ENCODE peak calls at places on chromosomes 16 and 17, in nine cellular contexts. U is CD8-positive, alpha-beta T cell; M is H9; X is PC-9; Q is colonic mucosa; P is fibroblast of the aortic adventitia; Z is heart right ventricle; D is endothelial cell; E is H1. O is an unnamed sample.

GRCh38 chr17:17191346-17191792 is 14.8 kb downstream of the PLD6 start:
- DNase-seq in U (no peak), D (no peak), Q (no peak), X (no peak), P (peak), M (no peak), Z (peak), E (no peak), O (peak)

GRCh38 chr16:77745972-77746371 is 23.7 kb downstream of the NUDT7 start:
- DNase-seq in P (peak), X (no peak), Q (no peak), M (no peak), Z (no peak), E (no peak), U (no peak), D (no peak), O (peak)

GRCh38 chr17:50289268-50289667 is 15.0 kb downstream of the TMEM92 start:
- DNase-seq in P (peak), Q (no peak), M (no peak), E (no peak), U (no peak), Z (no peak), D (no peak), X (no peak), O (peak)

GRCh38 chr17:43825567-43825966 is 7.4 kb downstream of the MPP3 start:
- DNase-seq in P (no peak), M (no peak), U (no peak), X (no peak), Z (no peak), D (no peak), E (no peak), Q (no peak), O (no peak)

GRCh38 chr16:31700200-31700529 is 172.5 kb downstream of the AHSP start:
- DNase-seq in U (no peak), Z (no peak), Q (no peak), E (no peak), P (no peak), X (peak), D (no peak), M (peak), O (no peak)

GRCh38 chr17:9346296-9346926 is 229.2 kb downstream of the STX8 start:
- DNase-seq in X (no peak), M (no peak), P (no peak), U (no peak), Q (no peak), Z (no peak), D (no peak), E (no peak), O (peak)

GRCh38 chr16:82510041-82510440 is 116.7 kb upstream of the CDH13 start:
- DNase-seq in Z (no peak), D (no peak), M (no peak), X (no peak), U (no peak), Q (no peak), E (no peak), P (no peak), O (no peak)

GRCh38 chr16:2813661-2814288 is 3.3 kb upstream of the PRSS21 start:
- DNase-seq in P (no peak), X (no peak), Q (no peak), M (no peak), E (no peak), Z (no peak), D (no peak), U (no peak), O (no peak)

GRCh38 chr17:71938340-71939010 is 182.3 kb upstream of the SOX9 start:
- DNase-seq in E (no peak), Q (no peak), X (no peak), M (no peak), D (no peak), Z (peak), P (no peak), U (no peak), O (no peak)

GRCh38 chr17:5508855-5509254 is 22.5 kb downstream of the MIS12 start:
- DNase-seq in U (no peak), Z (no peak), M (peak), P (peak), X (no peak), D (no peak), E (no peak), Q (no peak), O (no peak)

GRCh38 chr17:35808962-35809854 is at the start of gene TAF15:
- DNase-seq in E (peak), X (peak), U (peak), Q (peak), P (peak), Z (peak), M (peak), D (peak), O (peak)

GRCh38 chr16:2532494-2533141 is 1.4 kb upstream of the CEMP1 start:
- DNase-seq in P (peak), U (peak), Z (peak), Q (peak), D (no peak), X (peak), M (peak), E (peak), O (peak)

GRCh38 chr16:66511615-66512500 is 38.1 kb downstream of the TK2 start:
- DNase-seq in U (no peak), E (peak), Z (no peak), P (peak), D (no peak), X (peak), Q (no peak), M (peak), O (peak)

GRCh38 chr17:69672924-69673323 is 258.4 kb downstream of the MAP2K6 start:
- DNase-seq in D (no peak), Z (no peak), M (no peak), U (no peak), P (peak), X (peak), Q (no peak), E (no peak), O (peak)

GRCh38 chr16:17177242-17177967 is 293.4 kb downstream of the XYLT1 start:
- DNase-seq in Z (no peak), E (no peak), Q (no peak), M (no peak), X (no peak), U (no peak), D (no peak), P (peak), O (peak)

GRCh38 chr16:55257971-55258613 is 65.9 kb upstream of the IRX6 start:
- DNase-seq in M (peak), P (peak), Q (peak), E (peak), U (no peak), Z (peak), X (no peak), D (peak), O (peak)

GRCh38 chr17:72699566-72699965 is 392.9 kb downstream of the SLC39A11 start:
- DNase-seq in X (no peak), D (no peak), U (no peak), P (peak), Z (no peak), M (no peak), E (no peak), Q (no peak), O (peak)

GRCh38 chr17:82860606-82861392 is 21.0 kb upstream of the ZNF750 start:
- DNase-seq in Q (no peak), D (no peak), Z (no peak), X (no peak), E (no peak), U (no peak), M (no peak), P (no peak), O (no peak)

GRCh38 chr16:54284319-54284930 is 2.2 kb downstream of the IRX3 start:
- DNase-seq in U (no peak), E (peak), P (no peak), Z (no peak), X (no peak), M (peak), Q (no peak), D (peak), O (no peak)

GRCh38 chr17:55005520-55005919 is 37.0 kb downstream of the STXBP4 start:
- DNase-seq in Z (no peak), M (peak), Q (no peak), X (no peak), E (no peak), D (no peak), P (peak), U (no peak), O (peak)

GRCh38 chr17:80146121-80147034 is 550 bp downstream of the EIF4A3 start:
- DNase-seq in Q (peak), U (peak), X (no peak), P (peak), E (no peak), D (peak), M (no peak), Z (no peak), O (no peak)

GRCh38 chr17:74750327-74751069 is 2.1 kb downstream of the NHERF1 start:
- DNase-seq in M (no peak), Q (peak), U (no peak), X (peak), E (no peak), D (no peak), Z (no peak), P (no peak), O (no peak)

GRCh38 chr16:68259007-68259406 is 5.3 kb upstream of the SLC7A6 start:
- DNase-seq in E (no peak), M (no peak), U (no peak), Z (no peak), X (no peak), Q (no peak), P (no peak), D (no peak), O (no peak)

GRCh38 chr16:85839681-85840240 is 40.3 kb downstream of the COX4I1 start:
- DNase-seq in M (no peak), X (no peak), Z (no peak), E (no peak), Q (no peak), P (no peak), D (no peak), U (no peak), O (no peak)

GRCh38 chr17:46876353-46876887 is 25.0 kb downstream of the WNT9B start:
- DNase-seq in P (no peak), Q (peak), Z (no peak), D (peak), U (no peak), M (peak), E (peak), X (peak), O (no peak)

GRCh38 chr17:16374129-16374528 is 6.8 kb upstream of the UBB start:
- DNase-seq in U (no peak), Q (peak), X (no peak), M (no peak), Z (no peak), E (no peak), D (no peak), P (peak), O (peak)

GRCh38 chr16:3030128-3030871 is 6.4 kb downstream of the BICDL2 start:
- DNase-seq in Q (no peak), M (no peak), E (peak), P (no peak), U (no peak), Z (no peak), X (no peak), D (no peak), O (no peak)

GRCh38 chr17:2222901-2223616 is 80.5 kb downstream of the SMG6 start:
- DNase-seq in M (no peak), E (no peak), X (no peak), P (peak), Z (peak), Q (peak), U (peak), D (no peak), O (peak)

GRCh38 chr16:29743827-29744531 is 1.8 kb downstream of the C16orf54 start:
- DNase-seq in Z (no peak), U (no peak), P (no peak), X (no peak), Q (peak), E (peak), D (no peak), M (no peak), O (no peak)

GRCh38 chr16:30740364-30741251 is 7.6 kb upstream of the PHKG2 start:
- DNase-seq in P (peak), U (no peak), E (no peak), Z (peak), X (peak), Q (peak), D (no peak), M (peak), O (peak)

GRCh38 chr16:22300427-22301071 is 3.3 kb downstream of the POLR3E start:
- DNase-seq in D (peak), Z (peak), Q (peak), X (no peak), M (peak), E (peak), U (peak), P (peak), O (peak)

GRCh38 chr17:42286411-42287295 is 1.6 kb upstream of the STAT5A start:
- DNase-seq in X (no peak), M (peak), P (no peak), Z (no peak), Q (peak), E (no peak), D (no peak), U (no peak), O (peak)

GRCh38 chr16:29290631-29291247 is 115.8 kb downstream of the NPIPB11 start:
- DNase-seq in X (peak), E (peak), P (peak), U (peak), Q (peak), D (peak), M (peak), Z (peak), O (peak)

GRCh38 chr17:21375757-21376584 is at the start of gene KCNJ12:
- DNase-seq in U (no peak), Z (no peak), E (no peak), X (no peak), Q (no peak), M (peak), P (no peak), D (no peak), O (no peak)

GRCh38 chr17:83006515-83007455 is 72.6 kb upstream of the METRNL start:
- DNase-seq in Q (no peak), X (no peak), D (no peak), Z (no peak), M (no peak), E (no peak), U (no peak), P (peak), O (no peak)

GRCh38 chr17:61425682-61426481 is 26.2 kb downstream of the TBX2 start:
- DNase-seq in Z (no peak), M (peak), X (no peak), D (no peak), E (peak), U (no peak), Q (no peak), P (no peak), O (no peak)

GRCh38 chr16:27174007-27174406 is 29.3 kb upstream of the KDM8 start:
- DNase-seq in Z (no peak), Q (no peak), D (no peak), U (peak), M (no peak), P (no peak), X (no peak), E (no peak), O (no peak)

DNA sequence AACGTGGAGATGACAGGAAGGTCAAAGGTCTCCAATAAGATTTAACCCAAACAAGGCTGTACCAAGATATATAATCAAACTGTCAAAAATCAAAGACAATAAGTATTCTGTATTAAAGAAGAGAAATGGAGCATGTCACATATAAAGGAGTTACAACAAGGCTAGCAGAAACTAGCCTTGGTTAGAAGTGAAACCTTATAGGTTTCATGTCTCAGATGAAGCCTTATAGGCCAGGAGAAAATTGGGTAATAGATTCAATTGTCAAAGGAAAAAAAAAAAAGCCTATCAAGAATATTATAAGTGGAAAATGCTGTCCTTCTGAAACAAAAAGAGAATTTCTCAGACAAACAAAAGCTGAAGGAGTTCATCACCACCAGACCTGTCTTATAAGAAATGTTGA is 419.4 kb downstream of the CDH11 start:
- DNase-seq in X (no peak), U (no peak), P (no peak), Z (no peak), E (no peak), D (no peak), M (no peak), Q (no peak), O (no peak)
- TF ChIP-seq CTCF in X (no peak), U (no peak), P (no peak), Z (no peak), E (no peak), D (no peak), M (no peak), Q (no peak), O (no peak)

GRCh38 chr16:71501562-71501961 is 12.4 kb upstream of the ZNF19 start:
- DNase-seq in E (no peak), D (no peak), P (no peak), Q (no peak), Z (no peak), M (no peak), U (no peak), X (no peak), O (no peak)
- TF ChIP-seq CTCF in E (peak), D (no peak), P (no peak), Q (no peak), Z (no peak), M (no peak), U (no peak), X (no peak), O (no peak)

GRCh38 chr17:45648642-45649041 is 135.5 kb upstream of the CRHR1 start:
- DNase-seq in P (no peak), Q (no peak), Z (no peak), M (peak), D (peak), E (peak), U (no peak), X (no peak), O (no peak)
- TF ChIP-seq CTCF in P (no peak), Q (no peak), Z (no peak), M (peak), D (peak), E (peak), U (no peak), X (no peak), O (peak)

GRCh38 chr16:25256821-25257503 is 683 bp downstream of the ZKSCAN2 start:
- DNase-seq in Z (peak), D (peak), X (no peak), U (no peak), E (no peak), P (peak), M (peak), Q (peak), O (no peak)
- TF ChIP-seq CTCF in Z (no peak), D (no peak), X (no peak), U (no peak), E (no peak), P (peak), M (peak), Q (no peak), O (no peak)

DNA sequence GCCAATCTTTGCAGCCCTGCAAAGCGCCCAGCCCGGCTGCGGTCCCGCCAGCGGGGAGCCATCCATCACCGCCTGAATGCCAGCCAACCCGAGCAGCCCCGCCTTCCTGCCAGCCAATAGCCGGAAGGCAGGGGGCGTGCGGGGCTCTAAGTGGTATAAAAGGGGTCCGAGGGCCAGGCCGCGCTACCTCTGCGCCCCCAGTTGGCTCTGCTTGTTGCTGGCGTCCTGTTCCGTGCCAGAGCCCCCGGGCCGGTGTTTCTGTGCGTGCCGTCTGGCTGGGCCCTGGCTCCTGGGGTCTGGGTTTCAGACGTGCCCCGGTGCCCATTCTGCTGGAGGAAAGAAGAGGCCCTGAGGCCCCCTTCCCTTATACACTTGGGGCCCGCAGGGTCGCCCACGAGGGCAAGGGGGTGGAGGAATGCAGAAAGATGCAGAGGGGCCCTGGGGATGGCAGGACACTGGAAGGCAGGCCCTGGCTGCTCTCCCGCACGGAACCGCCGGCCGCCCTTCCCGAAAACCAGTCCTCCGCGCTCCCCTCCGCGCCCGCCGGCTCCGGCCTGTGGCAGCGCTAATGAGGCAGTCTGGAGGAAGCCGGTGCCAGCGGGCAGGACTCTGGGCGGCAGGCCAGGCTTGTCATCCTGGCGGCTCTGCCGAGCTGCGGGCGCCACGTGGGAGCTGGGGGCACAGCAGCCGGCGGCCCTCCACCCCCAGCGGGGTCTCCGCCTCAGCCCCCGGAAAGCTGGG is 14.0 kb downstream of the COPZ2 start:
- DNase-seq in E (peak), X (peak), Z (peak), D (peak), M (peak), U (peak), Q (peak), P (peak), O (peak)
- TF ChIP-seq CTCF in E (peak), X (peak), Z (no peak), D (no peak), M (peak), U (no peak), Q (no peak), P (peak), O (no peak)

O was measured in fibroblast of mammary gland.